ENCODE peak calls at places on chromosomes 11 and 22, in four cellular contexts. C is fibroblast of mammary gland, F is endodermal cell, M is astrocyte of the cerebellum. Y is an unnamed sample.

GRCh38 chr11:73566422-73566821 is 31.5 kb downstream of the FAM168A start:
- DNase-seq in C (peak; percentile 30), F (no peak), M (no peak), Y (no peak)

GRCh38 chr11:17927041-17927440 is 85.8 kb downstream of the SERGEF start:
- DNase-seq in C (peak; percentile 18), F (no peak), M (no peak), Y (no peak)

GRCh38 chr11:110367571-110367970 is 62.2 kb upstream of the FDX1 start:
- DNase-seq in C (peak; percentile 11), F (no peak), M (no peak), Y (no peak)

GRCh38 chr11:6468712-6469495 is 4.8 kb downstream of the TRIM3 start:
- DNase-seq in C (peak; percentile 62), F (peak; percentile 98), M (peak; percentile 46), Y (peak; percentile 76)

GRCh38 chr22:47739616-47740015 is 977.2 kb downstream of the TBC1D22A start:
- DNase-seq in C (no peak), F (no peak), M (no peak), Y (no peak)

GRCh38 chr11:69295079-69295994 is 1.4 kb downstream of the MYEOV start:
- DNase-seq in C (no peak), F (no peak), M (no peak), Y (no peak)

GRCh38 chr22:23791737-23792645 is 5.2 kb downstream of the SMARCB1 start:
- DNase-seq in C (peak; percentile 35), F (no peak), M (no peak), Y (no peak)

GRCh38 chr11:68039526-68040086 is 781 bp downstream of the TCIRG1 start:
- DNase-seq in C (no peak), F (peak; percentile 61), M (no peak), Y (no peak)

GRCh38 chr11:33005175-33005574 is 10.5 kb upstream of the DEPDC7 start:
- DNase-seq in C (no peak), F (no peak), M (no peak), Y (no peak)

GRCh38 chr11:33006010-33006409 is 9.7 kb upstream of the DEPDC7 start:
- DNase-seq in C (no peak), F (no peak), M (no peak), Y (no peak)

GRCh38 chr11:33001281-33001680 is 14.4 kb upstream of the DEPDC7 start:
- DNase-seq in C (no peak), F (no peak), M (no peak), Y (no peak)

GRCh38 chr11:33002143-33002542 is 13.5 kb upstream of the DEPDC7 start:
- DNase-seq in C (no peak), F (no peak), M (no peak), Y (no peak)

DNA sequence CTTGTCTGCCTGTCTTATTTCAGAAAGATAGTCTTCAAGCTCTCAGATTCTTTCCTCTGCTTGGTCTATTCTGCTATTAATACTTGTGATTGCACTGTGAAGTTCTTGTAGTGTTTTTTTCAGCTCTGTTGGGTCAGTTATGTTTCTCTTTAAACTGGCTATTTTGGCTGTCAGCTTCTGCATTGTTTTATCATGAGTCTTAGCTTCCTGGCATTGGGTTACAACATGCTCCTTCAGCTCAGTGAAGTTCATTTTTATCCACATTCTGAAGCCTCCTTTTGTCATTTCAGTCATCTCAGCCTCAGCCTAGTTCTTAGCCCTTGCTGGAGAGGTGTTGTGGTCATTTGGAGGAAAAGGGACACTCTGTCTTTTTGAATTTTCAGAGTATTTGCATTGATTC is 15.5 kb upstream of the DEPDC7 start:
- DNase-seq in C (peak; percentile 72), F (no peak), M (peak; percentile 64), Y (no peak)
- H3K4me3 ChIP-seq in C (no peak overlapping the region), F (no peak overlapping the region), M (no peak overlapping the region), Y (no peak overlapping the region)

GRCh38 chr11:65911682-65912568 is 6.9 kb downstream of the C11orf68 start:
- DNase-seq in C (peak; percentile 91), F (peak; percentile 88), M (no peak), Y (peak; percentile 44)
- TF ChIP-seq CTCF in C (peak; percentile 38), F (peak; percentile 68), M (peak; percentile 23), Y (peak; percentile 26)

GRCh38 chr11:128496684-128497056 is 90.7 kb downstream of the ETS1 start:
- DNase-seq in C (no peak), F (peak; percentile 55), M (no peak), Y (no peak)
- H3K4me3 ChIP-seq in C (no peak overlapping the region), F (peak overlapping the region; percentile 9), M (no peak overlapping the region), Y (no peak overlapping the region)

GRCh38 chr11:76629133-76629852 is 41.3 kb downstream of the LRRC32 start:
- DNase-seq in C (peak; percentile 50), F (no peak), M (no peak), Y (peak; percentile 74)

GRCh38 chr11:76630600-76630999 is 39.9 kb downstream of the LRRC32 start:
- DNase-seq in C (no peak), F (no peak), M (no peak), Y (no peak)

GRCh38 chr11:76631566-76632308 is 38.8 kb downstream of the LRRC32 start:
- DNase-seq in C (no peak), F (no peak), M (no peak), Y (no peak)

GRCh38 chr11:76628408-76628947 is 42.1 kb downstream of the LRRC32 start:
- DNase-seq in C (no peak), F (peak; percentile 30), M (no peak), Y (no peak)

GRCh38 chr11:76629853-76630599 is 40.5 kb downstream of the LRRC32 start:
- DNase-seq in C (peak; percentile 40), F (no peak), M (no peak), Y (peak; percentile 68)
- TF ChIP-seq CTCF in C (peak; percentile 3), F (no peak), M (no peak), Y (no peak)

GRCh38 chr11:128513915-128514681 is 73.3 kb downstream of the ETS1 start:
- DNase-seq in C (peak; percentile 8), F (no peak), M (no peak), Y (no peak)

GRCh38 chr11:128509990-128510389 is 77.4 kb downstream of the ETS1 start:
- DNase-seq in C (peak; percentile 82), F (no peak), M (no peak), Y (no peak)

GRCh38 chr11:128515086-128515485 is 72.3 kb downstream of the ETS1 start:
- DNase-seq in C (peak; percentile 20), F (no peak), M (no peak), Y (no peak)

GRCh38 chr11:128511712-128512111 is 75.6 kb downstream of the ETS1 start:
- DNase-seq in C (peak; percentile 38), F (no peak), M (no peak), Y (no peak)

GRCh38 chr11:128512478-128513127 is 74.8 kb downstream of the ETS1 start:
- DNase-seq in C (peak; percentile 16), F (no peak), M (no peak), Y (no peak)
- H3K4me3 ChIP-seq in C (no peak overlapping the region), F (no peak overlapping the region), M (no peak overlapping the region), Y (no peak overlapping the region)

GRCh38 chr11:23554002-23554401 is 693.7 kb upstream of the CCDC179 start:
- DNase-seq in C (peak; percentile 6), F (no peak), M (no peak), Y (no peak)
- TF ChIP-seq CTCF in C (peak; percentile 18), F (peak; percentile 59), M (no peak), Y (no peak)

DNA sequence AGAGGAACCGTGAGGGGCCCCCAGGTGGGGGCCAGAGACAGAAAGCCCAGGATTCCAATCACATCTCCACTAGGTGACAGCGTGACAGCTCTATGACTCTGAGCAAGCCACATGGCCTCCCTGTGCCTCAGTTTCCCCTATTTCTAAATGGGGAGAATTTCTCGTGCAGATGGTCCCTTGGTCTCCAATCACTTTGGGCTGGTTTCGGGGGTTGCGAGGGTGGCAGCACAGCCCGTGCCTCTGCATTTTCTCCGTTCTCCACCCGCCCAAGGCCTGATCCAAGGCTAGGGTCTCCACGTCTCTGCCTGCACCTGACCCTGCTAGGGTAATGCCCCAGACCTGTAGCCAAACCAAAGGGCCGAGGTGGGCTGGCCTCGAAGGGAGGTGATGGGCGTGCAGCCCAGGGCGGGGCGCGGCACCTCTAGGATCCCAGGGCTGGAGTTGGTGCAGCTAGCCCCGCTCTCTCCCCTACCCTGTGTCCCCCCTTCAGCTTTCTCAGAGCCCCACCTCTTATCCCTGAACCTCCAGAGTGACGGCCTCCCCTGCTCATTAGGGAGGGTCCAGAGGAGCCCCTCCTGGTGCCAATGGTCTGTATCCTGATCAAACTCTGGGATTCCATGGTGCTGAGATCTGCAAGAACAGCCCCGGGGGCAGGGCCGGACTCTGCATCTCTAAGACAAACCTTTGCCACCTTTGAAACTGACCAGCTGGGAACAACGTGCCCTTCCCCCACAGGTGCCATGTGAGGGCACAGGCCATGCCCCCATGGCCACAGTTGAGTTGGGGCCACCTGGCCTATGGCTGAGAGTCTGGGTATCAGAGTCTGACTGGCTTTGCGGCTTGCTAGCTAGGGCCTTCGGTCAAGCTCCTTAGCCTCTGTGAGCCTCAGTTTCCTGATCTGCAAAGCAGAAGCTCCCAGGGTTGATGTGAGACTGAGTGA is 22.9 kb upstream of the CBX7 start:
- DNase-seq in C (no peak), F (peak; percentile 86), M (no peak), Y (no peak)
- H3K4me3 ChIP-seq in C (no peak overlapping the region), F (no peak overlapping the region), M (no peak overlapping the region), Y (no peak overlapping the region)

DNA sequence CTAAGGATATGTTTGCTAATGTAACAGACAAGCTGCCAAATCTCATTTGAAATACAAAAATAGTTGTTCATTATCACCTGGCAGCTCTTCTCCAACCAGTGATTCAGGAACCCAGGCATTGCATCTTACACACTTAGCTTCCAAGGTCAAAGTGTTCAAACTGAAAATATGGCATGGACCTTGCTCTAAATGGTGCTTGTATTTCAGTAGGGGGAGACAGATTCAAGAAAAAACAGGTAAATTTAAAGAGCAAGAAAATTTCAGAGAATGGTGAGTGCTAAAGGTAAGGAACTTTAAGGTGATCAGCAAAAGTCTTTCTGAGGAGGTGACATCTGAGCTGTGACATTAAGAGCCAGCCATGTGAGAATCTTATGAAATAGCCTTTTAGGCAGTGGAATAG is 82.8 kb upstream of the E2F8 start:
- DNase-seq in C (peak; percentile 25), F (no peak), M (no peak), Y (no peak)
- TF ChIP-seq CTCF in C (peak; percentile 32), F (peak; percentile 48), M (peak; percentile 34), Y (no peak)

Y was measured in tibial nerve.